ENCODE peak calls at places on chromosome 17, in four cellular contexts. R is H1, P is HepG2, Q is GM12878. Y is an unnamed sample.
A peak's percentile ranks its signal among the peaks of the same experiment; 100 is the strongest.

GRCh38 chr17:45282683-45283644 is 21.1 kb upstream of the SPATA32 start:
- DNase-seq in Q (no peak), P (no peak), R (no peak), Y (no peak)

GRCh38 chr17:66507982-66508760 is 205.8 kb downstream of the PRKCA start:
- DNase-seq in R (no peak), Q (no peak), P (no peak), Y (no peak)

GRCh38 chr17:601462-602303 is 113.0 kb downstream of the VPS53 start:
- DNase-seq in P (no peak), Q (no peak), R (no peak), Y (no peak)

GRCh38 chr17:79970576-79971068 is 65.0 kb downstream of the TBC1D16 start:
- DNase-seq in P (peak; percentile 77), R (no peak), Q (no peak), Y (no peak)

GRCh38 chr17:57519199-57519598 is 225.9 kb downstream of the CCDC182 start:
- DNase-seq in R (no peak), P (no peak), Q (no peak), Y (peak; percentile 33)

GRCh38 chr17:64025732-64026294 is 5.4 kb upstream of the ICAM2 start:
- DNase-seq in R (peak; percentile 85), Q (peak; percentile 55), P (peak; percentile 82), Y (peak; percentile 68)

GRCh38 chr17:40313660-40314556 is 4.9 kb downstream of the RARA start:
- DNase-seq in Q (no peak), R (no peak), P (no peak), Y (no peak)

GRCh38 chr17:79951361-79952264 is 84.1 kb downstream of the TBC1D16 start:
- DNase-seq in P (peak; percentile 47), Q (no peak), R (no peak), Y (peak; percentile 47)

GRCh38 chr17:19830061-19830460 is 37.7 kb downstream of the ULK2 start:
- DNase-seq in R (no peak), P (no peak), Q (no peak), Y (no peak)

GRCh38 chr17:8698142-8699050 is 46.2 kb downstream of the CCDC42 start:
- DNase-seq in Q (no peak), R (no peak), P (no peak), Y (no peak)

GRCh38 chr17:65956814-65957213 is 235.1 kb downstream of the CEP112 start:
- DNase-seq in Q (no peak), P (peak; percentile 11), R (no peak), Y (no peak)

GRCh38 chr17:56602292-56603130 is 9.0 kb downstream of the NOG start:
- DNase-seq in R (no peak), P (no peak), Q (no peak), Y (no peak)

GRCh38 chr17:82338858-82339633 is 5.5 kb upstream of the SECTM1 start:
- DNase-seq in Q (no peak), R (no peak), P (no peak), Y (no peak)

GRCh38 chr17:30196504-30196903 is 39.0 kb downstream of the SLC6A4 start:
- DNase-seq in P (no peak), R (no peak), Q (no peak), Y (no peak)

GRCh38 chr17:30363715-30364202 is 15.0 kb upstream of the CPD start:
- DNase-seq in Q (peak; percentile 99), R (no peak), P (no peak), Y (no peak)

GRCh38 chr17:2174048-2174447 is 119.1 kb downstream of the HIC1 start:
- DNase-seq in P (no peak), Q (no peak), R (no peak), Y (no peak)

GRCh38 chr17:27390540-27390939 is 65.7 kb upstream of the KSR1 start:
- DNase-seq in Q (no peak), P (no peak), R (no peak), Y (no peak)

GRCh38 chr17:1153795-1154546 is 25.8 kb downstream of the ABR start:
- DNase-seq in P (peak; percentile 16), R (peak; percentile 61), Q (no peak), Y (no peak)

GRCh38 chr17:48162946-48163506 is 55.5 kb downstream of the SNX11 start:
- DNase-seq in P (peak; percentile 56), Q (no peak), R (no peak), Y (no peak)

GRCh38 chr17:72056727-72057290 is 64.0 kb upstream of the SOX9 start:
- DNase-seq in P (no peak), R (peak; percentile 46), Q (no peak), Y (no peak)

GRCh38 chr17:17952691-17953090 is 19.5 kb downstream of the TOM1L2 start:
- DNase-seq in P (no peak), Q (no peak), R (no peak), Y (no peak)

GRCh38 chr17:17793378-17794214 is 43.2 kb downstream of the SREBF1 start:
- DNase-seq in P (no peak), R (no peak), Q (no peak), Y (no peak)

GRCh38 chr17:63531022-63531965 is 8.1 kb downstream of the KCNH6 start:
- DNase-seq in P (peak; percentile 89), Q (no peak), R (no peak), Y (no peak)

GRCh38 chr17:15651583-15652110 is 32.1 kb upstream of the FBXW10B start:
- DNase-seq in P (peak; percentile 48), Q (peak; percentile 33), R (no peak), Y (peak; percentile 75)

GRCh38 chr17:41334385-41334784 is 16.2 kb downstream of the KRT33A start:
- DNase-seq in R (no peak), P (no peak), Q (peak; percentile 7), Y (no peak)

GRCh38 chr17:36459601-36460000 is 26.9 kb upstream of the ZNHIT3 start:
- DNase-seq in R (no peak), P (no peak), Q (no peak), Y (no peak)

GRCh38 chr17:43880420-43880991 is 26.8 kb downstream of the MPP2 start:
- DNase-seq in Q (no peak), P (peak; percentile 61), R (peak; percentile 86), Y (no peak)

GRCh38 chr17:71327376-71328059 is 793.3 kb upstream of the SOX9 start:
- DNase-seq in Q (no peak), P (no peak), R (no peak), Y (no peak)

GRCh38 chr17:4937553-4937952 is 2.3 kb downstream of the SLC25A11 start:
- DNase-seq in Q (no peak), R (no peak), P (no peak), Y (no peak)

GRCh38 chr17:81029859-81030258 is 5.1 kb upstream of the BAIAP2 start:
- DNase-seq in R (no peak), P (no peak), Q (no peak), Y (no peak)

GRCh38 chr17:41769985-41770384 is 16.5 kb downstream of the JUP start:
- DNase-seq in Q (no peak), P (no peak), R (no peak), Y (no peak)

DNA sequence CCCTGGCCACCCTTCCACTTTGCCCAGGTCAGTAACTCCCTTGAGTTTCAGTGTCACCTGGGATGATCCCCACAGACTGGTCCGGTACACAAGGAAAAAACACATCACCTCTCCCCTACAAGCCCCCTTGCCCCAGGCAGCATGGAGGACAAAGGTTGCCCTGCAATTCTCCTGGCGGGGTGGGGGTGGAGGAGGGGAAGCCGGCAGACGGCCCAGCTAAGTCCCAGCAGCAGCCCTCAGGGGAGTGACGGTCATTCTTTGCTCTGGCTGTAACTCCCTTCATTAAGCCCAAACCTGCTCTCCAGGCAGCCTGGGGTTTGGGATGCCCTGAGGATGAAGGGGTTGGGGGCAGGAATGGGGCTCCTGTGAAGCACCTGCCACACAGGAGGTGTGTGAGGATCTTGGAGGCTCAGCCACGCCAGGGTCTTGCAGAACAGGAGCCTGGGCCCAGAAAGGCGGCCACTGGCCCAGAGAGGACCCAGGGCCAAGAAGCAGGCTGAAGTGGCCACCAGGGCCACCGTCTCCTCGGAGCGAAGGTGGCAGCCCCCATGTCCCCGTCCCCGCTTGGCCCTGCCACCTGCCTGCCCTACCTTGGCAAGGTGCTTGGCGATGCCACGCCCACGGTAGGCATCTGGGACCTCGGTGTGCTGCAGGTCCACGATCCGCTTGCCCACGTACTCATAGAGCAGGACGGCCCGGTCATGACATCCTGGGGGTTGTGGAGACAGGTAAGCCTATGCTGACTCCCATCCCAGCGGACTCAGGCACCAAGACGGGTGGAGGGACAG is 9.5 kb downstream of the NATD1 start:
- DNase-seq in Q (no peak), R (no peak), P (no peak), Y (no peak)
- TF ChIP-seq ZNF274 in Q (no peak), R (no peak), P (no peak), Y (no peak)

DNA sequence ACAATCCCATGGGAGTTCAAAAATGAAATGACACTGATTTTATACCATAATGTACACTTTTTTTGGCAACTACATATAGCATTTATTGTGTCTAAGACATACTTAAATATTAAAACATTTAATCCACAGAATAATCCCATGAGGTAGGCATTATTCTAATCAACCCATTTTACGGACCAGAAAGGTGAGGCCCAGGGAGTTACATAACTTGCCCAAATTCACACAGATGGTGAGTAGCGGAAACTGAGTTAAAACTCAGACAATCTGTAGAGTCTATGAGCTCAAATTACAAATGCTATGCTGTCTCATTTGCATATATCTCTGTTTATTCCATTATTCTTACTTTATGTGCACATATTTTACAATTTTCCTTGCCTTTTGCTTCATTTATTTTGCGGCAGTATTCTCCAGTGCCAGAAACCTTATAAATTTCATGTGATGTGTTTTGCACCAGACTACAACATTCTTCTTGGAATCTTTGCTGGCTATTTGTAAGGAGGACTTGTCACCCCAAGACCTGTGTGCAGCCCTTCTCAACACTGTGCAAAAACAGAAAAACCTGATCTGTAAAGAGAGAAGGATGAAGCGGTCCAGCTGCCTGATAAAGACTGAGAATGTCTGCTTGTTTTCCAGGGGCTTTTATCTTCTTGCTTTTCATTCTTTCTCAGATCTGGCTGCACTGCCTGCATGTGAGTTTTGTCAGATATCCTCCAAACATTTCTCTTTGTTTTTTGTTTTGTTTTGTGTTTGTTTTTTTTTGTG is 2.3 kb upstream of the ABCA9 start:
- DNase-seq in Q (no peak), R (no peak), P (no peak), Y (no peak)
- TF ChIP-seq SUZ12 in Q (no peak), R (no peak), P (no peak), Y (no peak)

GRCh38 chr17:76198702-76199101 is 41.6 kb downstream of the RNF157 start:
- DNase-seq in Q (no peak), R (no peak), P (no peak), Y (no peak)
- TF ChIP-seq ZNF274 in Q (no peak), R (no peak), P (no peak), Y (no peak)

DNA sequence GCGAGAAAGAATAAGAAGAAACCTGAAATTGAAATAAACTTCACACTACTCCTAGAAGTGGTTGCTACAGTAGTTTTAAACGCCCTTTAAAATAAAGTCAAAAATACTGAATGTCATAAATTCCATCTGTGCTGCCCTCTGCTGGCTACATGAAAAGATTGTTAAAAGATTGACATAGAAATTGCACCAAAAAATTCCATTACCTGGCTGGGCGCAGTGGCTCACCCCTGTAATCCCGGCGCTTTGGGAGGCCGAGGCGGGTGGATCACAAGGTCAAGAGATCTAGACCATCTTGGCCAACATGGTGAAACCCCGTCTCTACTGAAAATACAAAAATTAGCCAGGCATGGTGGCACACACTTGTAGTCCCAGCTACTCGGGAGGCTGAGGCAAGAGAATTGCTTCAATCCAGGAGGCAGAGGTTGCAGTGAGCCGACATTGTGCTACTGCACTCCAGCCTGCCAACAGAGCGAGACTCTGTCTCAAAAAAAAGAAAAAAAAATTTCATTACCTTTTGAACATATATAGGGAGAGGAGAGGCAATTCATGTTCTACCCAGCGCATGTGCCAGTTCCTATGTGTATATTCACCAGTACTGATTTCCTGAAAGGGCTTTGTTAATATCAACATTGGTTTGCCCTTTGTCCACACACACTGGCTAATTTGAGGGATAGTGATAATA is 36.5 kb downstream of the CYTH1 start:
- DNase-seq in Q (no peak), R (no peak), P (peak; percentile 52), Y (peak; percentile 13)
- TF ChIP-seq SUZ12 in Q (no peak), R (no peak), P (no peak), Y (no peak)

GRCh38 chr17:60135951-60136666 is 13.7 kb upstream of the CA4 start:
- DNase-seq in P (no peak), Q (no peak), R (peak; percentile 24), Y (no peak)
- TF ChIP-seq ZNF274 in P (no peak), Q (no peak), R (no peak), Y (no peak)

GRCh38 chr17:73663614-73664013 is 19.4 kb upstream of the SDK2 start:
- DNase-seq in P (no peak), Q (no peak), R (no peak), Y (no peak)
- TF ChIP-seq SUZ12 in P (no peak), Q (no peak), R (no peak), Y (no peak)